ENCODE peak calls at places on chromosomes 12 and 14, in eight cellular contexts. One of them, this sample, is unnamed.

GRCh38 chr14:55309761-55310365 is 38.6 kb downstream of the FBXO34 start:
- DNase-seq in K562: no peak
- DNase-seq in endodermal cell: no peak
- DNase-seq in stomach: no peak
- DNase-seq in kidney: no peak
- DNase-seq in upper lobe of right lung: no peak
- DNase-seq in ovary: no peak
- DNase-seq in uterus: no peak
- DNase-seq in this sample: no peak

GRCh38 chr14:101072531-101072930 is 169.0 kb upstream of the RTL1 start:
- DNase-seq in kidney: no peak
- DNase-seq in endodermal cell: peak; percentile 61
- DNase-seq in ovary: no peak
- DNase-seq in uterus: no peak
- DNase-seq in K562: no peak
- DNase-seq in stomach: peak; percentile 21
- DNase-seq in upper lobe of right lung: peak; percentile 33
- DNase-seq in this sample: peak; percentile 8

GRCh38 chr12:95547522-95548055 is 3.7 kb downstream of the USP44 start:
- DNase-seq in upper lobe of right lung: no peak
- DNase-seq in endodermal cell: peak; percentile 82
- DNase-seq in uterus: peak; percentile 64
- DNase-seq in K562: peak; percentile 38
- DNase-seq in kidney: no peak
- DNase-seq in stomach: no peak
- DNase-seq in ovary: peak; percentile 19
- DNase-seq in this sample: no peak

GRCh38 chr12:111446631-111447570 is 41.2 kb downstream of the SH2B3 start:
- DNase-seq in endodermal cell: peak; percentile 47
- DNase-seq in K562: no peak
- DNase-seq in stomach: peak; percentile 17
- DNase-seq in kidney: peak; percentile 51
- DNase-seq in ovary: no peak
- DNase-seq in upper lobe of right lung: no peak
- DNase-seq in uterus: peak; percentile 14
- DNase-seq in this sample: peak; percentile 54

GRCh38 chr12:124210991-124211577 is 83.8 kb upstream of the RFLNA start:
- DNase-seq in ovary: no peak
- DNase-seq in stomach: no peak
- DNase-seq in K562: no peak
- DNase-seq in kidney: no peak
- DNase-seq in endodermal cell: no peak
- DNase-seq in uterus: no peak
- DNase-seq in upper lobe of right lung: no peak
- DNase-seq in this sample: no peak

GRCh38 chr14:70832536-70833305 is 23.4 kb upstream of the MAP3K9 start:
- DNase-seq in stomach: no peak
- DNase-seq in endodermal cell: no peak
- DNase-seq in ovary: peak; percentile 30
- DNase-seq in uterus: no peak
- DNase-seq in K562: no peak
- DNase-seq in kidney: no peak
- DNase-seq in upper lobe of right lung: no peak
- DNase-seq in this sample: peak; percentile 37

GRCh38 chr12:71046215-71046614 is 111.6 kb downstream of the TSPAN8 start:
- DNase-seq in kidney: no peak
- DNase-seq in stomach: no peak
- DNase-seq in upper lobe of right lung: no peak
- DNase-seq in endodermal cell: no peak
- DNase-seq in uterus: no peak
- DNase-seq in ovary: no peak
- DNase-seq in K562: no peak
- DNase-seq in this sample: no peak

GRCh38 chr12:40146800-40147797 is 41.2 kb upstream of the SLC2A13 start:
- DNase-seq in ovary: no peak
- DNase-seq in endodermal cell: no peak
- DNase-seq in upper lobe of right lung: no peak
- DNase-seq in kidney: no peak
- DNase-seq in K562: no peak
- DNase-seq in uterus: no peak
- DNase-seq in stomach: no peak
- DNase-seq in this sample: peak; percentile 10

GRCh38 chr14:103155013-103155412 is 31.8 kb downstream of the TNFAIP2 start:
- DNase-seq in endodermal cell: peak; percentile 39
- DNase-seq in kidney: peak; percentile 93
- DNase-seq in ovary: peak; percentile 26
- DNase-seq in K562: no peak
- DNase-seq in stomach: peak; percentile 52
- DNase-seq in upper lobe of right lung: peak; percentile 82
- DNase-seq in uterus: no peak
- DNase-seq in this sample: peak; percentile 96

GRCh38 chr12:11482955-11483354 is 87.6 kb upstream of the PRB2 start:
- DNase-seq in kidney: no peak
- DNase-seq in endodermal cell: no peak
- DNase-seq in upper lobe of right lung: no peak
- DNase-seq in uterus: no peak
- DNase-seq in K562: no peak
- DNase-seq in stomach: no peak
- DNase-seq in ovary: no peak
- DNase-seq in this sample: peak; percentile 55

GRCh38 chr14:45198551-45198950 is 54.5 kb downstream of the MIS18BP1 start:
- DNase-seq in stomach: no peak
- DNase-seq in ovary: no peak
- DNase-seq in endodermal cell: no peak
- DNase-seq in upper lobe of right lung: no peak
- DNase-seq in kidney: no peak
- DNase-seq in uterus: no peak
- DNase-seq in K562: no peak
- DNase-seq in this sample: no peak

GRCh38 chr14:70188292-70188607 is 501 bp downstream of the SLC8A3 start:
- DNase-seq in K562: no peak
- DNase-seq in kidney: no peak
- DNase-seq in ovary: no peak
- DNase-seq in stomach: no peak
- DNase-seq in endodermal cell: no peak
- DNase-seq in uterus: no peak
- DNase-seq in upper lobe of right lung: no peak
- DNase-seq in this sample: no peak

GRCh38 chr14:61308198-61308597 is 13.2 kb upstream of the PRKCH start:
- DNase-seq in kidney: no peak
- DNase-seq in stomach: no peak
- DNase-seq in ovary: no peak
- DNase-seq in K562: no peak
- DNase-seq in upper lobe of right lung: no peak
- DNase-seq in uterus: no peak
- DNase-seq in endodermal cell: no peak
- DNase-seq in this sample: no peak

GRCh38 chr12:31736472-31736871 is 7.7 kb upstream of the AMN1 start:
- DNase-seq in ovary: no peak
- DNase-seq in endodermal cell: no peak
- DNase-seq in upper lobe of right lung: no peak
- DNase-seq in K562: no peak
- DNase-seq in stomach: no peak
- DNase-seq in kidney: no peak
- DNase-seq in uterus: no peak
- DNase-seq in this sample: peak; percentile 42

GRCh38 chr12:47818701-47819543 is 781 bp downstream of the HDAC7 start:
- DNase-seq in ovary: peak; percentile 77
- DNase-seq in stomach: peak; percentile 49
- DNase-seq in K562: peak; percentile 77
- DNase-seq in endodermal cell: peak; percentile 91
- DNase-seq in uterus: peak; percentile 65
- DNase-seq in upper lobe of right lung: peak; percentile 91
- DNase-seq in kidney: peak; percentile 94
- DNase-seq in this sample: peak; percentile 60

GRCh38 chr14:96824283-96824682 is 27.1 kb downstream of the VRK1 start:
- DNase-seq in kidney: no peak
- DNase-seq in endodermal cell: no peak
- DNase-seq in upper lobe of right lung: no peak
- DNase-seq in K562: no peak
- DNase-seq in stomach: no peak
- DNase-seq in ovary: no peak
- DNase-seq in uterus: no peak
- DNase-seq in this sample: peak; percentile 21

DNA sequence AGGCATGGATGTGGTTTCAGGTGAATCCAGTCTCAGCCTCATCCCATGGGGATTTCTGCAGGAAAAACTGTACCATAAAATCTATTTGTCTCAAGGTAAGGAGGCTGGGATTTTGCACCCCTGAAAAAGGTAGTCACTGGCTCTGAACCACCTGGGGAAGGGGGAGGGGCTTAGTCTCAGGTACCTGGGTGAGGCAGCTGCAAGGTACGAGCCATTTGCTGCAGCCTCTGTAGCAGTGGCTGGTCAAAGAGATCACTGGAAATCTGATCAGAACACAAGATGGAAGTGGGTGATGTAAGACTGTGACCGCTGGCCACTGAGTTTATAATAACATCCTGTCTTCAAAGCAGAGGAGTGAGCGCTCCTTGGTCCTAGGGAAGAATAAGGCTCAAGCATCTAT is 209.9 kb upstream of the NOS1 start:
- DNase-seq in ovary: no peak
- DNase-seq in uterus: no peak
- DNase-seq in kidney: no peak
- DNase-seq in K562: no peak
- DNase-seq in endodermal cell: no peak
- DNase-seq in upper lobe of right lung: no peak
- DNase-seq in stomach: no peak
- DNase-seq in this sample: no peak
- TF ChIP-seq CTCF in ovary: no peak
- TF ChIP-seq CTCF in uterus: no peak
- TF ChIP-seq CTCF in kidney: no peak
- TF ChIP-seq CTCF in K562: no peak
- TF ChIP-seq CTCF in endodermal cell: no peak
- TF ChIP-seq CTCF in upper lobe of right lung: no peak
- TF ChIP-seq CTCF in stomach: no peak
- TF ChIP-seq CTCF in this sample: no peak

GRCh38 chr14:49420201-49420600 is 166.0 kb downstream of the RPS29 start:
- DNase-seq in upper lobe of right lung: no peak
- DNase-seq in uterus: no peak
- DNase-seq in K562: no peak
- DNase-seq in stomach: no peak
- DNase-seq in ovary: no peak
- DNase-seq in endodermal cell: no peak
- DNase-seq in kidney: no peak
- DNase-seq in this sample: no peak
- H3K27ac ChIP-seq in upper lobe of right lung: no peak overlapping the region
- H3K27ac ChIP-seq in uterus: no peak overlapping the region
- H3K27ac ChIP-seq in K562: no peak overlapping the region
- H3K27ac ChIP-seq in stomach: no peak overlapping the region
- H3K27ac ChIP-seq in ovary: no peak overlapping the region
- H3K27ac ChIP-seq in endodermal cell: no peak overlapping the region
- H3K27ac ChIP-seq in kidney: no peak overlapping the region
- H3K27ac ChIP-seq in this sample: no peak overlapping the region

DNA sequence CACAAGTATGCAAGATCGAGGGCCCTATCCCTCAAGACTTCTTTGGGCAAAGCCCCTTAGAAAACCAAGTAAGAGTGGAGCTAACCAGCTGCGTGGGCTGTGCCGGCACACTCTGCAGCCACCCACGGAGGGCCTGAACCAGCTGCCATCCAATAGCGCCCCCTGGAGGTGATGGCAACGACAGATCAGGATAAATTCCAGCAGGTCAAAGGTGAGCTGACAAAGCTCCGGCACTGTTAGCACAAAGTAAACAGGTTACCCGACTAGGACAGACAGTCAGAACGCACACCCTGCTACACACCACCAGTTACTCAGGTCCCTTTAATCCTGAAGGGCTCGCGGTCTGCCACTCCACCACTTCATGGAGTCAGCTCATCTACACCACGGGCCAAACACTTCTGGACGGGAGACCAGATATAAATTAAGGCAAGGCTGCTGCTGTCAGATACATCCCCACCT is 4.9 kb downstream of the ZBTB39 start:
- DNase-seq in kidney: no peak
- DNase-seq in stomach: peak; percentile 70
- DNase-seq in uterus: peak; percentile 57
- DNase-seq in K562: peak; percentile 85
- DNase-seq in endodermal cell: peak; percentile 97
- DNase-seq in upper lobe of right lung: peak; percentile 84
- DNase-seq in ovary: peak; percentile 54
- DNase-seq in this sample: peak; percentile 66
- H3K36me3 ChIP-seq in kidney: peaks cover 31% of the 10 kb centered on the region
- H3K36me3 ChIP-seq in stomach: peaks cover 25% of the 10 kb centered on the region
- H3K36me3 ChIP-seq in uterus: no peaks in the 10 kb centered on the region
- H3K36me3 ChIP-seq in K562: peaks cover 63% of the 10 kb centered on the region
- H3K36me3 ChIP-seq in endodermal cell: peaks cover 51% of the 10 kb centered on the region
- H3K36me3 ChIP-seq in upper lobe of right lung: peaks cover 55% of the 10 kb centered on the region
- H3K36me3 ChIP-seq in ovary: no peaks in the 10 kb centered on the region
- H3K36me3 ChIP-seq in this sample: no peaks in the 10 kb centered on the region

DNA sequence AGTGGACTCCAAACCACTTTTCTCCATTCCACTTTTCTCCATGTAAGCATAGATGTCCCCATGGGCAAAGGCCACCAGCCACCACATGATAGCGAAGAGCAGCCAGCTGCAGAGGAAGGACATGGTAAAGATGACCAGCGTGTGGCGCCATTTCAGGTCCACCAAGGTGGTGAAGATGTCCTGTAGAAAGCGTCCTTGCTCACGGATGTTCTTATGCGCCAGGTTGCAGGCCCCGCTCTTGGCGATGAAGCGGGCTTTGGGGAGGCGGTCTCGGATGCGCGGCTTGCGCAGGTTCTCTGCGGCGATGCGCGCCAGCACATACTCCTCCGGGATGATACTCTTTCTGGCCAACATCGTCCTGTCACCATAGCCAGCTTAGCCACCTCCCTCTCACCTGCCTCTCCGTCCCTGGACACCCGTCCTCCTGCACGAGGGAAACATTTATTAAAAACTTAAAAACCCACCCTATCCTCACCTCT is 1.2 kb downstream of the KCNJ8 start:
- DNase-seq in endodermal cell: peak; percentile 95
- DNase-seq in K562: peak; percentile 22
- DNase-seq in upper lobe of right lung: peak; percentile 67
- DNase-seq in uterus: peak; percentile 64
- DNase-seq in stomach: no peak
- DNase-seq in ovary: peak; percentile 52
- DNase-seq in kidney: peak; percentile 78
- DNase-seq in this sample: peak; percentile 58
- TF ChIP-seq CTCF in endodermal cell: peak; percentile 98
- TF ChIP-seq CTCF in K562: peak; percentile 49
- TF ChIP-seq CTCF in upper lobe of right lung: peak; percentile 27
- TF ChIP-seq CTCF in uterus: peak; percentile 33
- TF ChIP-seq CTCF in stomach: no peak
- TF ChIP-seq CTCF in ovary: peak; percentile 23
- TF ChIP-seq CTCF in kidney: no peak
- TF ChIP-seq CTCF in this sample: peak; percentile 18